ENCODE peak calls at places on chromosomes 3 and 15, in seven cellular contexts. Z is stomach; K is H1; E is CD4-positive, CD25-positive, alpha-beta regulatory T cell; V is neural progenitor cell; M is psoas muscle; N is fibroblast of lung. Q is an unnamed sample. For H3K9me3, the result is how much of the 10 kb centered on the place peaks cover.

GRCh38 chr3:108780235-108780634 is 23.0 kb upstream of the RETNLB start:
- DNase-seq in K (no peak), N (no peak), M (no peak), Z (no peak), V (no peak), E (peak), Q (no peak)

GRCh38 chr15:68187559-68187958 is 17.6 kb downstream of the CALML4 start:
- DNase-seq in M (no peak), Z (peak), N (peak), E (no peak), V (no peak), K (no peak), Q (peak)

GRCh38 chr3:128338536-128339400 is 127.9 kb downstream of the DNAJB8 start:
- DNase-seq in M (no peak), E (no peak), Z (no peak), K (no peak), N (no peak), V (no peak), Q (no peak)

GRCh38 chr15:75049392-75049791 is 26.0 kb downstream of the PPCDC start:
- DNase-seq in N (peak), Z (peak), E (no peak), V (no peak), M (peak), K (no peak), Q (no peak)

GRCh38 chr15:96333194-96334016 is 2.9 kb downstream of the NR2F2 start:
- DNase-seq in K (no peak), V (peak), N (peak), Z (no peak), E (no peak), M (peak), Q (no peak)

GRCh38 chr3:162236949-162237348 is 740.3 kb downstream of the OTOL1 start:
- DNase-seq in V (no peak), Z (no peak), M (no peak), N (no peak), E (no peak), K (no peak), Q (no peak)

GRCh38 chr3:11651900-11652299 is 8.2 kb upstream of the VGLL4 start:
- DNase-seq in N (peak), K (no peak), E (peak), M (no peak), V (peak), Z (no peak), Q (no peak)

GRCh38 chr3:20064796-20065564 is 24.7 kb downstream of the KAT2B start:
- DNase-seq in N (no peak), E (no peak), K (no peak), V (no peak), M (no peak), Z (no peak), Q (no peak)

GRCh38 chr3:131485116-131485515 is 17.7 kb downstream of the MRPL3 start:
- DNase-seq in V (no peak), N (no peak), Z (no peak), E (no peak), K (no peak), M (no peak), Q (no peak)

GRCh38 chr15:78878356-78878755 is 5.7 kb downstream of the MORF4L1 start:
- DNase-seq in Z (no peak), M (no peak), V (no peak), N (peak), E (no peak), K (no peak), Q (no peak)

GRCh38 chr3:74445541-74445940 is 168.9 kb downstream of the CNTN3 start:
- DNase-seq in V (no peak), Z (no peak), M (no peak), E (no peak), N (no peak), K (no peak), Q (no peak)

GRCh38 chr15:100553468-100553867 is 24.7 kb upstream of the CERS3 start:
- DNase-seq in V (no peak), Z (no peak), E (no peak), K (no peak), M (no peak), N (no peak), Q (no peak)

GRCh38 chr3:146638718-146639117 is 33.6 kb upstream of the PLSCR5 start:
- DNase-seq in N (peak), V (no peak), M (no peak), K (no peak), Z (no peak), E (peak), Q (no peak)

GRCh38 chr15:76196949-76197315 is 114.3 kb downstream of the ETFA start:
- DNase-seq in M (peak), E (no peak), K (no peak), Z (no peak), V (no peak), N (no peak), Q (no peak)

GRCh38 chr15:90451215-90451850 is 63.3 kb downstream of the IQGAP1 start:
- DNase-seq in E (no peak), N (peak), Z (no peak), K (peak), M (no peak), V (no peak), Q (no peak)

GRCh38 chr15:58369956-58370355 is 61.8 kb upstream of the LIPC start:
- DNase-seq in N (no peak), M (no peak), V (no peak), K (no peak), E (no peak), Z (no peak), Q (no peak)
- H3K9me3 ChIP-seq in N (under half), M (under half), V (under half), K (under half), E (under half), Z (under half), Q (under half)

DNA sequence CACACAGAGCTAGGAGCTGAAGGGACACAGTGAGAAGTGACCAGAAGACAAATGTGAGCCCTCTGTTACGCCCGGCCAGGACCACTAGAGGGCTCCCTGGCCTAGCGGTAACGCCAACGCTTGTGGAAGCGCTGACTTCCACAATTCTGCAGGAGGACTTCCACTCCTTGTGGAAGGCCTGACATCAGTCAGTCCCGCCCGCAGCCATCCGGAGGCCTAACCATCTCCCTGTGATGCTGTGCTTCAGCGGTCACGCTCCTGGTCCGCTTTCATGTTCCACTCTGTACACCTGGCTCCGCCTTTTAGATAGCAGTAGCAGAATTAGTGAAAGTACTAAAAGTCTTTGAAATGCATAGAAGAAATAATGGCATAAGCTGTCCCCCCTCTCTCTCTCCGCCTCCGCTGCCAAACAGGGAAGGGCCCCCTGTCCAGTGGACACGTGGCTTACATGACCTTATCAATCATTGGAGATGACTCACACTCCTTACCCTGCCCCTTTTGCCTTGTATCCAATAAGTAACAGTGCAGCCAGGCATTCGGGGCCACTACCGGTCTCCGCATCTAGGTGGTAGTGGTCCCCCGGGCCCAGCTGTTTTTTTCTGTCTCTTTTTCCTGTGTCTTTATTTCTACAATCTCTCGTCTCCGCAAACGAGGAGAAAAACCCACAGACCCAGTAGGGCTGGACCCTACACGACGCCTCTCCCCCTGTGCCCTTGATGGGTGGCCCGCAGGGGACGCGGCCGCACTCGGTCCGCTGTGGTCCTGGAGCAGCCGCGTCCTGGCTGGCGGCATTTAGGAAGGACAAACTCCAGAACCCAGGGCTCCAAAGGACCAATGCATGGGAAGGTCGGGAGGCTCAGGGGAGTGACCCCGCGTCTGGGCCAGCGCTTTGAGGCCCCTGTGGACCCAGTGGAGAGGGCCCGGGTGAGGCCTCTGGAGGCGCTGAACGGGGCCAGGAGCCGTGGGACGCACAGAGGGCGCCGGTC is 27.0 kb upstream of the RPL32 start:
- DNase-seq in V (peak), M (peak), Z (peak), N (peak), E (peak), K (peak), Q (peak)
- H3K4me3 ChIP-seq in V (peak), M (no peak), Z (peak), N (no peak), E (peak), K (peak), Q (peak)

DNA sequence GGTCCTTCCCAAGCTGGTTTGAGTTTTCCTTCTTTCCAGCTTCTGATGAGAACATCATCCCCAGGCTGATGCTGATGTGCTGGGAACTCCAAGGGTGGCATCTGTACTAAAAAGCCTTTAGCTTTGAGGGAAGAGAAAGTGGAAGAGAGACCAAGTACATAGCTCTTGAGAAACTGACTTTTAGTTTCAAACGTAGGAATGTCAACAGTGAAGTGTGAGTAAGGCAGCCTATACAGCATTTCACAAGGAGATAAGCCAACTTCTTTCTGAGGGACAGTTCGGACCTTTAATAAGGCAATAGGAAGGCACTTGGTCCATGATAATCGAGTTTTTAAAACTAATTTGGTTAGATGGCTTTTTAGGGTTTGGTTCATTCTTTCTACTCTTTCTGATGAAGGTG is 53.7 kb downstream of the DLG1 start:
- DNase-seq in K (no peak), M (no peak), Z (no peak), V (no peak), E (no peak), N (no peak), Q (no peak)
- H3K9me3 ChIP-seq in K (under half), M (under half), Z (under half), V (under half), E (under half), N (under half), Q (under half)

GRCh38 chr3:156973954-156974353 is 147.8 kb downstream of the LEKR1 start:
- DNase-seq in E (no peak), Z (no peak), N (no peak), M (no peak), V (no peak), K (no peak), Q (no peak)

GRCh38 chr3:156976933-156977332 is 150.8 kb downstream of the LEKR1 start:
- DNase-seq in N (no peak), M (no peak), K (no peak), Z (no peak), V (no peak), E (no peak), Q (no peak)

GRCh38 chr3:156981005-156981404 is 154.9 kb downstream of the LEKR1 start:
- DNase-seq in K (no peak), E (no peak), N (peak), V (no peak), Z (no peak), M (no peak), Q (no peak)

GRCh38 chr3:156974931-156975330 is 148.8 kb downstream of the LEKR1 start:
- DNase-seq in Z (no peak), E (no peak), K (no peak), N (no peak), M (no peak), V (no peak), Q (no peak)

DNA sequence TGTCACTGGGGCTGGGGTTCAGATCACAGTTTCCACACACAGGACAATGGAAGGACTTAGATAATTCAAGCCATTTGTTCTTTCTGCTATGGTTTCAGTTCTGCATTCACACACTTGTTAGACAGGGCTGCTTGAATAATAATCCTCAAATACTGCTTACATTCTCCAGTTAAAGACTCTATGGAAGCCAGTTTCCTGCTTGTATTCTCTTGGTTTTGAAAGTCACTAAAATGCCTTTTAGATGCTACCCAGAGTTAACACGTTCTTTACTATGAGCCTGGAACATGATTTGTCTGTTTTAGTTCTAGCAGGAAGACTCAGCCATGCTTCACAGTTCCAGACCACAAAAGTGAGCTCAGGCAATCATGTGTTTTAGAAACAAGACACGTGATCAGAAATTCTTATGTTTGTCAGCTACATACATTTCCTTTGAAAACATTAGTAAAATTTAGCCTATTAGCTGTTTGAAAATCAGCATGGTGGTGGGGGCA is 152.4 kb downstream of the LEKR1 start:
- DNase-seq in N (peak), V (no peak), M (no peak), K (no peak), Z (no peak), E (peak), Q (no peak)
- H3K4me3 ChIP-seq in N (no peak), V (no peak), M (no peak), K (no peak), Z (no peak), E (peak), Q (no peak)

GRCh38 chr15:98217356-98217755 is 256.9 kb downstream of the ARRDC4 start:
- DNase-seq in E (no peak), K (no peak), M (no peak), Z (no peak), V (no peak), N (no peak), Q (no peak)

GRCh38 chr15:98213346-98213979 is 253.0 kb downstream of the ARRDC4 start:
- DNase-seq in K (no peak), N (no peak), E (no peak), V (no peak), Z (no peak), M (no peak), Q (no peak)

GRCh38 chr15:98221144-98221543 is 260.6 kb downstream of the ARRDC4 start:
- DNase-seq in N (no peak), V (no peak), K (no peak), E (no peak), M (no peak), Z (no peak), Q (no peak)

GRCh38 chr15:98221577-98221976 is 261.1 kb downstream of the ARRDC4 start:
- DNase-seq in E (no peak), K (no peak), N (no peak), V (no peak), Z (no peak), M (no peak), Q (no peak)

DNA sequence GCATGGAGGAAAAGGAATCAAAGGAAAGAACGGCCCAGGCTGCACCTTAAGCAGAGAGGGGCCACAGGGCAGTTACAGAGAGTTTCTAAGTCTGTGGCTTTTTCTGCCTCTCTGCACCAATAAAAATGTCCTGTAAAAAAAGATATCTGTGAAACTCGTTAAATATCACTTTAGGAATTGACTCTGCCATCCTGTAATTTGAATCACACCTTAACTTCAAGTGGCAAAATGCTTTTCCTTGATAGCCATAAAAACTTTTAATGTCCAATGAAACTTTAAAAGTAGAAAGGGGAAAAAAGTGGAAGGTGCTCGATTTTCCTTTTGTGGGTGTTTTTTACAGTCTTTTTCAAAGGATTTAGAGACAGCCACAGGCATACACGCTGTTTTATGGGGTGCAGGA is 255.7 kb downstream of the ARRDC4 start:
- DNase-seq in E (no peak), M (no peak), N (no peak), V (no peak), Z (no peak), K (no peak), Q (no peak)
- H3K9me3 ChIP-seq in E (under half), M (under half), N (under half), V (under half), Z (under half), K (under half), Q (under half)

GRCh38 chr15:48304398-48304797 is 26.8 kb upstream of the DUT start:
- DNase-seq in K (no peak), Z (no peak), V (no peak), E (no peak), M (no peak), N (no peak), Q (no peak)

GRCh38 chr15:48300038-48300437 is 31.2 kb upstream of the DUT start:
- DNase-seq in V (peak), M (no peak), K (no peak), N (no peak), E (no peak), Z (no peak), Q (no peak)

GRCh38 chr15:48297668-48298067 is 33.6 kb upstream of the DUT start:
- DNase-seq in N (no peak), E (no peak), V (no peak), K (no peak), M (no peak), Z (no peak), Q (no peak)

DNA sequence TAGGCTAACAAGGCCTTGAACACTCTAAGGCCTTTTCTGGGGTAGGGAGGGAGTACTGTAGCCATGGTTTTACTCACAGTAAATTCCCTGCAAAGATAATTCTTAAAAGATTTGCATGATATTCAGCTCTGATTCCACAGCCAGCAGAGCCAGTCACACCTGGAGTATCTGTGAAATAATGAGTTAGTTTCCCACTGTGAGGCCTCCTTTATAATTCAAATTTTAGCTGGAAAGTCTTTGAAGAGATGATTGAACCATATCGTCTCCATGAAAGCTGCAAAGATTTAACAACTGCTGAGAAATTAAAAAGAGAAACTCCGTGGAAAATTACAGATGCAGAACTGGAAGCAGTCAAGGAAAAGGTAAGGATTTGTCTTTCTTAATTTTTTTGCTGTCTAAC is 32.3 kb upstream of the DUT start:
- DNase-seq in M (no peak), E (no peak), Z (no peak), N (no peak), K (no peak), V (no peak), Q (no peak)
- H3K4me3 ChIP-seq in M (no peak), E (no peak), Z (no peak), N (no peak), K (peak), V (no peak), Q (no peak)

DNA sequence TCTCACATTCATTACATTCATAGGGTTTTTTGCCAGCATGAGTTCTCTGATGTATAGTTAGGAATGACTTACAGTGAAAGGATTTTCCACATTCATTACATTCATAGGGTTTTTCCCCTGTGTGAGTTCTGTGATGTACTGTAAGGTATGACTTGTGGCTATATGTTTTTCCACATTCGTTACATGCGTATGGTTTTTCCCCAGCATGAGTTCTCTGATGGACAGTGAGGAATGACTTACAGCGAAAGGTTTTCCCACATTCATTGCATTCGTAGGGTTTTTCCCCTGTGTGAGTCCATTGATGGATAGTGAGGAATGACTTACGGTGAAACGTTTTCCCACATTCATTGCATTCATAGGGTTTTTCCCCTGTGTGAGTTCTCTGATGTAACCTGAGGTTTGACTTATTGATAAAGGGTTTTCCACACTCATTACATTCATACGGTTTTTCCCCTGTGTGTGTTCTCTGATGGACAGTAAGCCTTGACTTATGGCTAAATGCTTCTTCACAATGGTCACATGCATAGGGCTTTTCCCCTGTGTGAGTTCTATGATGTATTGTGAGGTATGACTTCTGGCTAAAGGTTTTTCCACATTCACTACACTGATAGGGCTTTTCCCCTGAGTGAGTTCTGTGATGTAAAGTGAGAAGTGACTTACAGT is 47.4 kb downstream of the ZNF717 start:
- DNase-seq in N (peak), K (no peak), V (no peak), Z (no peak), E (peak), M (no peak), Q (no peak)
- H3K9me3 ChIP-seq in N (under half), K (half or more), V (under half), Z (half or more), E (half or more), M (half or more), Q (half or more)

DNA sequence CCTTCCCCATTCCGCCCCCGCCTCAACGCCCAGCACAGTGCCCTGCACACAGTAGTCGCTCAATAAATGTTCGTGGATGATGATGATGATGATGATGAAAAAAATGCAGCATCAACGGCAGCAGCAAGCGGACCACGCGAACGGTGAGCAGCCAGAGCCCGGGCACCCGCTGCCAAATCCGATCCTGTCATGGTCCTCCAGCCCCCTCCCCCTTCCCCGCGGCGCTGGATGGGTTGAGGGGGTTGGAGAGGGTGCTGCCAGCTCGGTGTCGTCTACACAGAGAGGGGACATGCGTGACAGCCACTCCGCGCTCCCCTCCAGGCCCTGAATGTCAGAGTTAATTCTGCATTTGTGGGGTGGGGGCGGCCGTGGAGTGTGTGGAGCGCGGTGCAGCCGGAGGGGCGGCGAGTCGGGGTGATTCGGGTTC is 693 bp downstream of the CACNA1D start:
- DNase-seq in E (no peak), K (no peak), M (peak), V (peak), Z (no peak), N (no peak), Q (no peak)
- H3K4me3 ChIP-seq in E (no peak), K (peak), M (peak), V (peak), Z (peak), N (peak), Q (no peak)